ENCODE peak calls at places on chromosome 3, in seven cellular contexts. V is dorsolateral prefrontal cortex; T is lung; M is colonic mucosa; W is CD8-positive, alpha-beta T cell; I is fibroblast of the aortic adventitia; A is heart right ventricle. E is an unnamed sample.

GRCh38 chr3:149879872-149880271 is 66.9 kb downstream of the RNF13 start:
- DNase-seq in V (peak), T (peak), M (peak), W (no peak), I (peak), A (peak), E (no peak)

GRCh38 chr3:105845488-105845887 is 23.3 kb downstream of the CBLB start:
- DNase-seq in V (no peak), T (no peak), M (no peak), W (no peak), I (no peak), A (no peak), E (no peak)

GRCh38 chr3:76789262-76789661 is 250.6 kb upstream of the ROBO2 start:
- DNase-seq in V (no peak), T (no peak), M (no peak), W (no peak), I (no peak), A (no peak), E (no peak)

GRCh38 chr3:186784820-186785516 is 1.6 kb downstream of the EIF4A2 start:
- DNase-seq in V (no peak), T (no peak), M (no peak), W (no peak), I (peak), A (no peak), E (no peak)

GRCh38 chr3:129461022-129461421 is 21.0 kb downstream of the IFT122 start:
- DNase-seq in V (no peak), T (no peak), M (no peak), W (no peak), I (no peak), A (no peak), E (no peak)

GRCh38 chr3:171227333-171227732 is 200.8 kb upstream of the SLC2A2 start:
- DNase-seq in V (no peak), T (no peak), M (no peak), W (no peak), I (no peak), A (no peak), E (no peak)

GRCh38 chr3:173970206-173970605 is 572.7 kb downstream of the NLGN1 start:
- DNase-seq in V (no peak), T (no peak), M (no peak), W (no peak), I (no peak), A (no peak), E (no peak)

GRCh38 chr3:126340081-126340511 is 17.1 kb downstream of the KLF15 start:
- DNase-seq in V (no peak), T (no peak), M (peak), W (no peak), I (peak), A (no peak), E (no peak)

GRCh38 chr3:15665510-15666150 is 64.1 kb downstream of the BTD start:
- DNase-seq in V (no peak), T (no peak), M (no peak), W (no peak), I (no peak), A (no peak), E (no peak)

GRCh38 chr3:13647314-13648059 is 98.6 kb downstream of the FBLN2 start:
- DNase-seq in V (no peak), T (no peak), M (no peak), W (no peak), I (peak), A (no peak), E (no peak)

GRCh38 chr3:153768559-153769469 is 352.4 kb upstream of the ARHGEF26 start:
- DNase-seq in V (no peak), T (peak), M (peak), W (no peak), I (peak), A (no peak), E (peak)

GRCh38 chr3:29310865-29311264 is 30.0 kb downstream of the RBMS3 start:
- DNase-seq in V (no peak), T (no peak), M (no peak), W (no peak), I (no peak), A (no peak), E (no peak)

GRCh38 chr3:176357891-176358290 is 839.4 kb downstream of the TBL1XR1 start:
- DNase-seq in V (no peak), T (no peak), M (no peak), W (no peak), I (no peak), A (no peak), E (no peak)

GRCh38 chr3:120171134-120171863 is 77.1 kb upstream of the GSK3B start:
- DNase-seq in V (no peak), T (no peak), M (peak), W (no peak), I (peak), A (no peak), E (no peak)

GRCh38 chr3:177778633-177779032 is 581.4 kb upstream of the TBL1XR1 start:
- DNase-seq in V (no peak), T (no peak), M (no peak), W (no peak), I (no peak), A (no peak), E (no peak)

GRCh38 chr3:108882762-108883161 is 60.2 kb downstream of the TRAT1 start:
- DNase-seq in V (no peak), T (no peak), M (no peak), W (no peak), I (no peak), A (no peak), E (no peak)
- TF ChIP-seq CTCF in V (no peak), T (no peak), M (no peak), W (no peak), I (no peak), A (no peak), E (no peak)

DNA sequence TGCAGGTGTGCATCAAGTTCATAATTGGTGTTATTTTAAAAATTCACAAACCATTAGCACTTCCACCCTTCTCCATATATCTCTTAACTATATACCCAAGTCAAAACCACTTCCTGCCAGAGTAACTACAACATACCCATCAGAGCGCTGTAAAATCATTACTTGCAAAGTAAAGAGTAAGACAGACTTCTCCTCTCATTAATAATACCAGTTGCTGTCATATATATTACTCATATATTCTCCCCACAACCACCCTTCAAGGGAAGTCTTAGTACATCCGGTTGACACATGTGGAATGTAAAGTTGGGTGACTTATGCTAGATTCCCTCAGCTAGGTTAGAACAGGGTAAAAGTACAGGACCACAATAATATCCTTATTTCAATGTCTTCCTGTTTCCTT is 5.6 kb downstream of the TERC start:
- DNase-seq in V (no peak), T (no peak), M (no peak), W (no peak), I (no peak), A (no peak), E (no peak)
- TF ChIP-seq CTCF in V (no peak), T (no peak), M (no peak), W (no peak), I (no peak), A (no peak), E (no peak)

DNA sequence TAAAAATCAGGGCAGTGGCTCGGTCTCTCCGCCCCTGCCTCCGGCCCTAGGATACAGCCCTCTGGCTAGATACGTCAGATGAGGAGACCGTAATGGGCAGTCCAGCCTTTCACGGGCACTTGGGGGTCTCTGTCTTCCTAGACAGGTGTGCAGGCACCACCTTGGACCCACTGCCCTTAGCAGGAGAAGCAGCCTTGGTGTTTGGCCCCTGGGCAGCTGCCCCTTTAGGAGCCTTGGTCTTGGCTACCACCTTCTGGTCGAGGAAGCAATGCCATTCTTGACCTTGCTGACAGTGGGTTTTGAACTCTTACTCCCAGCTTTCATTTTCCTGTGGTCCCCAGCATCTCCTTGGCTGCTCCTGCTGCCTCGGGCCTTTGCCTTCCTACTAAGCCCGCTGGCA is 149.7 kb upstream of the FRMD4B start:
- DNase-seq in V (no peak), T (no peak), M (no peak), W (no peak), I (no peak), A (no peak), E (no peak)
- TF ChIP-seq CTCF in V (no peak), T (no peak), M (no peak), W (no peak), I (no peak), A (no peak), E (no peak)

GRCh38 chr3:148408667-148409066 is 289.0 kb upstream of the AGTR1 start:
- DNase-seq in V (no peak), T (no peak), M (no peak), W (no peak), I (no peak), A (no peak), E (no peak)
- TF ChIP-seq CTCF in V (no peak), T (no peak), M (no peak), W (no peak), I (no peak), A (no peak), E (no peak)

GRCh38 chr3:58577269-58577821 is at the start of gene FAM107A:
- DNase-seq in V (peak), T (peak), M (peak), W (no peak), I (peak), A (peak), E (no peak)
- TF ChIP-seq CTCF in V (peak), T (no peak), M (peak), W (no peak), I (peak), A (peak), E (no peak)

DNA sequence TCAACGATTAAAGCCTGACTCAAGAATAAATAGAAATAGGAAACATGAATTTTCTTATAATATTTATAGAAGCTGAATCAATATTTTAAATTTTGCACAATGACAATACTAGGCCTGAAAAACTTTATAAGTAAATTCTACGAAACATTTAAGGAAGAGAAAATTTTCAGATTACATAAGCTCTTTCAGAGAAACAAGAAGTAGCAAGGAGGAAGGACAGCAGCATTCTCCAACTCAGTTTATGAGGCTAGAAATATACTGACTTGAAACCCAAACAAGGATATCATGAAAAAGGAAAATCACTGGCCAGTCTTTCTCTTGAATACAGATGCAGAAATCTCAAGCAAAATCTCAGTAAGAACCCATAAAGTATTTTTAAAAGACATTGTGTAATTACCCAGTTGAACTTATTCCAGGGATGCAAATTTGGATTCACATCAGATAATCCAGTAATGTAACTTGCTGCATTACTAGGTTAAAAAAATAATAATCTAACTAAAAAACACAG is 121.3 kb downstream of the STAC start:
- DNase-seq in V (no peak), T (no peak), M (no peak), W (no peak), I (no peak), A (no peak), E (no peak)
- TF ChIP-seq CTCF in V (no peak), T (no peak), M (no peak), W (no peak), I (no peak), A (no peak), E (no peak)